ENCODE peak calls at places on chromosomes 3 and 15, in five cellular contexts. One of them, this sample, is unnamed.

GRCh38 chr3:150545419-150546225 is 674 bp downstream of the SERP1 start:
- DNase-seq in WTC11: no peak
- DNase-seq in left ventricle myocardium inferior: peak
- DNase-seq in fibroblast of the aortic adventitia: peak
- DNase-seq in mesothelial cell of epicardium: no peak
- DNase-seq in this sample: no peak

GRCh38 chr15:53787349-53787748 is 27.9 kb upstream of the WDR72 start:
- DNase-seq in WTC11: no peak
- DNase-seq in left ventricle myocardium inferior: no peak
- DNase-seq in fibroblast of the aortic adventitia: no peak
- DNase-seq in mesothelial cell of epicardium: no peak
- DNase-seq in this sample: no peak

GRCh38 chr3:136044980-136045745 is 79.6 kb downstream of the PPP2R3A start:
- DNase-seq in WTC11: no peak
- DNase-seq in left ventricle myocardium inferior: no peak
- DNase-seq in fibroblast of the aortic adventitia: no peak
- DNase-seq in mesothelial cell of epicardium: no peak
- DNase-seq in this sample: no peak

GRCh38 chr15:42921049-42921731 is 612 bp upstream of the TTBK2 start:
- DNase-seq in WTC11: no peak
- DNase-seq in left ventricle myocardium inferior: no peak
- DNase-seq in fibroblast of the aortic adventitia: peak
- DNase-seq in mesothelial cell of epicardium: no peak
- DNase-seq in this sample: peak

GRCh38 chr3:46852839-46853355 is 10.3 kb downstream of the MYL3 start:
- DNase-seq in WTC11: no peak
- DNase-seq in left ventricle myocardium inferior: no peak
- DNase-seq in fibroblast of the aortic adventitia: no peak
- DNase-seq in mesothelial cell of epicardium: peak
- DNase-seq in this sample: no peak

GRCh38 chr15:40421246-40422157 is 15.9 kb downstream of the IVD start:
- DNase-seq in WTC11: peak
- DNase-seq in left ventricle myocardium inferior: peak
- DNase-seq in fibroblast of the aortic adventitia: peak
- DNase-seq in mesothelial cell of epicardium: peak
- DNase-seq in this sample: peak

GRCh38 chr15:39788108-39788507 is 5.5 kb upstream of the FSIP1 start:
- DNase-seq in WTC11: no peak
- DNase-seq in left ventricle myocardium inferior: no peak
- DNase-seq in fibroblast of the aortic adventitia: peak
- DNase-seq in mesothelial cell of epicardium: no peak
- DNase-seq in this sample: no peak

GRCh38 chr3:177810162-177810623 is 612.9 kb upstream of the TBL1XR1 start:
- DNase-seq in WTC11: no peak
- DNase-seq in left ventricle myocardium inferior: no peak
- DNase-seq in fibroblast of the aortic adventitia: peak
- DNase-seq in mesothelial cell of epicardium: no peak
- DNase-seq in this sample: no peak

GRCh38 chr3:161913786-161914389 is 417.3 kb downstream of the OTOL1 start:
- DNase-seq in WTC11: no peak
- DNase-seq in left ventricle myocardium inferior: no peak
- DNase-seq in fibroblast of the aortic adventitia: peak
- DNase-seq in mesothelial cell of epicardium: no peak
- DNase-seq in this sample: no peak

GRCh38 chr3:37996785-37997301 is 6.3 kb downstream of the VILL start:
- DNase-seq in WTC11: peak
- DNase-seq in left ventricle myocardium inferior: peak
- DNase-seq in fibroblast of the aortic adventitia: peak
- DNase-seq in mesothelial cell of epicardium: peak
- DNase-seq in this sample: peak

GRCh38 chr3:4741404-4742307 is 237.6 kb upstream of the BHLHE40 start:
- DNase-seq in WTC11: no peak
- DNase-seq in left ventricle myocardium inferior: no peak
- DNase-seq in fibroblast of the aortic adventitia: peak
- DNase-seq in mesothelial cell of epicardium: no peak
- DNase-seq in this sample: no peak

GRCh38 chr3:133487920-133488540 is 85.5 kb upstream of the CDV3 start:
- DNase-seq in WTC11: peak
- DNase-seq in left ventricle myocardium inferior: no peak
- DNase-seq in fibroblast of the aortic adventitia: peak
- DNase-seq in mesothelial cell of epicardium: no peak
- DNase-seq in this sample: no peak

GRCh38 chr3:172106989-172107388 is 67.6 kb downstream of the FNDC3B start:
- DNase-seq in WTC11: no peak
- DNase-seq in left ventricle myocardium inferior: no peak
- DNase-seq in fibroblast of the aortic adventitia: no peak
- DNase-seq in mesothelial cell of epicardium: no peak
- DNase-seq in this sample: no peak

GRCh38 chr15:31215490-31216209 is 111.0 kb upstream of the KLF13 start:
- DNase-seq in WTC11: peak
- DNase-seq in left ventricle myocardium inferior: peak
- DNase-seq in fibroblast of the aortic adventitia: peak
- DNase-seq in mesothelial cell of epicardium: peak
- DNase-seq in this sample: peak

GRCh38 chr3:6394944-6395343 is 466.0 kb upstream of the GRM7 start:
- DNase-seq in WTC11: no peak
- DNase-seq in left ventricle myocardium inferior: no peak
- DNase-seq in fibroblast of the aortic adventitia: no peak
- DNase-seq in mesothelial cell of epicardium: no peak
- DNase-seq in this sample: no peak

GRCh38 chr3:17233398-17233800 is 348.6 kb downstream of the PLCL2 start:
- DNase-seq in WTC11: no peak
- DNase-seq in left ventricle myocardium inferior: no peak
- DNase-seq in fibroblast of the aortic adventitia: peak
- DNase-seq in mesothelial cell of epicardium: no peak
- DNase-seq in this sample: no peak

GRCh38 chr3:195542261-195542660 is 864 bp downstream of the PPP1R2 start:
- DNase-seq in WTC11: no peak
- DNase-seq in left ventricle myocardium inferior: no peak
- DNase-seq in fibroblast of the aortic adventitia: peak
- DNase-seq in mesothelial cell of epicardium: no peak
- DNase-seq in this sample: no peak

GRCh38 chr3:59655616-59656015 is 605.8 kb upstream of the CFAP20DC start:
- DNase-seq in WTC11: no peak
- DNase-seq in left ventricle myocardium inferior: no peak
- DNase-seq in fibroblast of the aortic adventitia: no peak
- DNase-seq in mesothelial cell of epicardium: no peak
- DNase-seq in this sample: no peak

GRCh38 chr3:73056365-73057150 is 4.9 kb upstream of the EBLN2 start:
- DNase-seq in WTC11: no peak
- DNase-seq in left ventricle myocardium inferior: no peak
- DNase-seq in fibroblast of the aortic adventitia: peak
- DNase-seq in mesothelial cell of epicardium: no peak
- DNase-seq in this sample: no peak

GRCh38 chr15:81642451-81642990 is 268.5 kb upstream of the TMC3 start:
- DNase-seq in WTC11: no peak
- DNase-seq in left ventricle myocardium inferior: no peak
- DNase-seq in fibroblast of the aortic adventitia: peak
- DNase-seq in mesothelial cell of epicardium: no peak
- DNase-seq in this sample: no peak

GRCh38 chr15:90040618-90041017 is 39.5 kb downstream of the ZNF710 start:
- DNase-seq in WTC11: no peak
- DNase-seq in left ventricle myocardium inferior: no peak
- DNase-seq in fibroblast of the aortic adventitia: no peak
- DNase-seq in mesothelial cell of epicardium: no peak
- DNase-seq in this sample: no peak

GRCh38 chr3:185930393-185931107 is 7.3 kb downstream of the TRA2B start:
- DNase-seq in WTC11: no peak
- DNase-seq in left ventricle myocardium inferior: no peak
- DNase-seq in fibroblast of the aortic adventitia: no peak
- DNase-seq in mesothelial cell of epicardium: no peak
- DNase-seq in this sample: no peak

GRCh38 chr3:133578548-133579191 is 5.2 kb downstream of the CDV3 start:
- DNase-seq in WTC11: no peak
- DNase-seq in left ventricle myocardium inferior: no peak
- DNase-seq in fibroblast of the aortic adventitia: peak
- DNase-seq in mesothelial cell of epicardium: no peak
- DNase-seq in this sample: no peak

GRCh38 chr15:89068325-89068784 is 19.9 kb upstream of the ABHD2 start:
- DNase-seq in WTC11: no peak
- DNase-seq in left ventricle myocardium inferior: no peak
- DNase-seq in fibroblast of the aortic adventitia: peak
- DNase-seq in mesothelial cell of epicardium: no peak
- DNase-seq in this sample: no peak

GRCh38 chr15:77511869-77512268 is 91.2 kb downstream of the HMG20A start:
- DNase-seq in WTC11: no peak
- DNase-seq in left ventricle myocardium inferior: no peak
- DNase-seq in fibroblast of the aortic adventitia: no peak
- DNase-seq in mesothelial cell of epicardium: no peak
- DNase-seq in this sample: no peak

GRCh38 chr3:123285479-123285878 is 83.7 kb downstream of the SEC22A start:
- DNase-seq in WTC11: no peak
- DNase-seq in left ventricle myocardium inferior: no peak
- DNase-seq in fibroblast of the aortic adventitia: no peak
- DNase-seq in mesothelial cell of epicardium: peak
- DNase-seq in this sample: no peak

GRCh38 chr3:74501001-74501400 is 113.5 kb downstream of the CNTN3 start:
- DNase-seq in WTC11: no peak
- DNase-seq in left ventricle myocardium inferior: no peak
- DNase-seq in fibroblast of the aortic adventitia: no peak
- DNase-seq in mesothelial cell of epicardium: no peak
- DNase-seq in this sample: no peak

GRCh38 chr3:16883057-16883725 is 1.6 kb upstream of the PLCL2 start:
- DNase-seq in WTC11: peak
- DNase-seq in left ventricle myocardium inferior: no peak
- DNase-seq in fibroblast of the aortic adventitia: peak
- DNase-seq in mesothelial cell of epicardium: no peak
- DNase-seq in this sample: no peak

GRCh38 chr15:41581110-41581509 is 22.1 kb downstream of the TYRO3 start:
- DNase-seq in WTC11: peak
- DNase-seq in left ventricle myocardium inferior: no peak
- DNase-seq in fibroblast of the aortic adventitia: no peak
- DNase-seq in mesothelial cell of epicardium: no peak
- DNase-seq in this sample: no peak
- TF ChIP-seq CTCF in WTC11: peak
- TF ChIP-seq CTCF in left ventricle myocardium inferior: no peak
- TF ChIP-seq CTCF in fibroblast of the aortic adventitia: peak
- TF ChIP-seq CTCF in mesothelial cell of epicardium: peak
- TF ChIP-seq CTCF in this sample: no peak

DNA sequence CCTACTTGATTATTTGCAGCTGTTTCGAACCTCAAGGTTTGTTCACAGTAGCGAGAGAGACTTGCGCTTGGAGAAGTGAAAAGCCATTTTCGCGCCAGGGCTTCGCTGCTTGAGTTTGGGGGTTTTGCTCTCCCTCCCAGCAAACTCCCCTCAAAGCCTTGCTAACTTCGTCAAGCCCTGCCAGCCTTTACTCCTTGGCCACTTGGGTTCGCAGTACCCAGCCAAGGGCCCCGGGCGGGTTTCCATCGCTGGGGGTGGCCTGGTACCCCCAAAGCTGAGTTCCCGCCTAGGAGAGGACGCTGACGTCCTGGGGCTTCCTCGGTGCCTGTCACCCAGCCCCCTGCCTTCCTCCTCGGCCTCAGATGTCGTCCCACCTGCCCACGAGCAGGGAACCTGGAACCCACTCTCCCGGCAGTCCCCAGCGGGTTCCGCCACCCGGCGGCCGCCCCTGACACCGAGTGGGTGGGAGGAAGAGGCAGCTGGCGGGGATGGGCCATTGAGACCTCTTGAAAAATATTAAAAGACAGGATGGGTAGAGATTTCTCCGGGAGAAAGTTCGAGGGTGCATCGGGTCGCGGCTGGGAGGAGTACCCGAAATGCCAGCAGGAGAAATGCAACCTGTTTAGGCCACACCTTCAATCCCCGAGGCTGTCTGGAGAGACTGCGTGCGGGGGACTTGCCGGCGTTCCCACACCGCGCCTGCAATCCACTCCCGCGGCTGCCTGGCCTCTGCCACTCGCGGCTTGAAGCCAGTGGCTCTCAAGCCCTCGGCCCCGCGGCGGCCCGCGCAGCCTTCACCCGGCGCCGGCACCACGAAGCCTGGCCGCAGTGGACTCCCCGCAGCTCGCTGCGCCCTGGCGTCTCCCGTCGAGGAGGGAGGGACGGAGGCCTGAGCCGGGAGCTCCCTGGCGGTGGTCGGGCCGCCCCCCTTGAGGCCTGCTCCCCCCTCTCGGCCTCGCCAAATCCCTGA is 8.8 kb upstream of the NR2F2 start:
- DNase-seq in WTC11: peak
- DNase-seq in left ventricle myocardium inferior: no peak
- DNase-seq in fibroblast of the aortic adventitia: no peak
- DNase-seq in mesothelial cell of epicardium: peak
- DNase-seq in this sample: no peak
- TF ChIP-seq CTCF in WTC11: no peak
- TF ChIP-seq CTCF in left ventricle myocardium inferior: peak
- TF ChIP-seq CTCF in fibroblast of the aortic adventitia: no peak
- TF ChIP-seq CTCF in mesothelial cell of epicardium: no peak
- TF ChIP-seq CTCF in this sample: no peak

DNA sequence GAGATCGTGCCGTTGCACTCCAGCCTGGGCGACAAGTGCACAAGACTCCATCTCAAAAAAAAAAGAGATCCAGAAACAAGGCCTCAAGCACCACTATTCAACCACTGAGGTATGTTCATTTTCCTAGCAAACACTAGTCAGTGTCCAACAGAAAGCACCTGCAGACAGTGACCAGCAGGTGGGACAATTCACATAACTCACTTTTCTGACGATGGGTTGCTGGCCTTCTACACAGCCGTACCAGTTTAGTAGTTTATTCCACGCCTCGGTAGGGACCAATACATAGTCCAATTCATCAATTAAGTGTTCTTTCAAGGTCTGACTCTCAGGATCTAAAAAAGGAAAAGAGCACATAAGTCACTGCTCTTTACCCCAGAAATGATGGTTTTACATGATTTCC is 12.4 kb downstream of the USP4 start:
- DNase-seq in WTC11: no peak
- DNase-seq in left ventricle myocardium inferior: no peak
- DNase-seq in fibroblast of the aortic adventitia: no peak
- DNase-seq in mesothelial cell of epicardium: no peak
- DNase-seq in this sample: no peak
- TF ChIP-seq CTCF in WTC11: peak
- TF ChIP-seq CTCF in left ventricle myocardium inferior: no peak
- TF ChIP-seq CTCF in fibroblast of the aortic adventitia: peak
- TF ChIP-seq CTCF in mesothelial cell of epicardium: peak
- TF ChIP-seq CTCF in this sample: no peak

DNA sequence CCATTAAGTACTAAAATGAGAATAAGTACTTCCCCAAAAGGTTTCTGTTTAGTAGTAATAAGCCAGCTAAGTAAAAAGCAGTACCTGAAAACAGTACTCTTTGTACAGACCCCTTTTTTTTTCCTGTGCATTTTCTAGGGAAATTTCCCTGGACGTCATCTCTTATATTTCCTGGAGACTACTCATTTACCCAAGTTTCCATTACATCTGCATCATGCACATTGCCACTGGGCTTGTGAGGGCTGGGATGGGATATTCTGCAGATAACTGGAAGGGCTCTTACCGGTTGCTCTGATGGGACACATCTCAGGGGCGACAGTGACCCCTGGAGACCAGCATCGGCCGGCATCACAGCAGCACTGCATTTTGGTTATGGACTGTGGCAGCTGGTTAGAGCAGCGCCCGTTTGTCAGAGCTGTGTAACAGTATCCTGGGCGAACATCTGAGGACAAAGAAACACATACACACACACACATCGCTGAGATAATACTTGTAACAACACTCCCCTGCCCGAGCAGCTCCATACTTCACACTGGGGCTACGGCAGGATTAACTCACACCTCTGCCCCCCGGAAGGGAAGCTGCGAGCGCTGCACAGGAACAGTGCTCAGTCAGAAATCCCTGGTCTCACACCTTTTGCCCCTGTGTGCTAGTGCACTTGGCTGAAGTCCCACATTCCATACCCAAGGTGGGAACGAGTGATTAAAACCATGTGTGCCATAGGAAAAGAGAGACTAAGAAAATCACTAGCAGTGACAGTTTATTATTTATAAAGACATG is 124.9 kb downstream of the FBN1 start:
- DNase-seq in WTC11: peak
- DNase-seq in left ventricle myocardium inferior: no peak
- DNase-seq in fibroblast of the aortic adventitia: no peak
- DNase-seq in mesothelial cell of epicardium: no peak
- DNase-seq in this sample: no peak
- TF ChIP-seq CTCF in WTC11: no peak
- TF ChIP-seq CTCF in left ventricle myocardium inferior: peak
- TF ChIP-seq CTCF in fibroblast of the aortic adventitia: no peak
- TF ChIP-seq CTCF in mesothelial cell of epicardium: no peak
- TF ChIP-seq CTCF in this sample: no peak

This sample was measured in activated B cell treated with CpG ODN at 0.5 μM for 24 hours.